ENCODE peak calls at places on chromosomes 13 and 19, in five cellular contexts. W is CD8-positive, alpha-beta memory T cell; Z is psoas muscle; P is mammary epithelial cell; N is GM23338. U is an unnamed sample.

GRCh38 chr19:1923319-1923718 is 17.7 kb upstream of the CSNK1G2 start:
- DNase-seq in P (no peak), Z (no peak), N (no peak), W (no peak), U (no peak)

GRCh38 chr13:32032780-32033179 is 1.2 kb downstream of the FRY start:
- DNase-seq in N (no peak), P (no peak), Z (no peak), W (no peak), U (no peak)

GRCh38 chr13:114044486-114044885 is 70.6 kb upstream of the C13orf46 start:
- DNase-seq in P (no peak), W (no peak), N (no peak), Z (no peak), U (no peak)

GRCh38 chr13:31201341-31202024 is 1.7 kb downstream of the B3GLCT start:
- DNase-seq in N (no peak), W (no peak), P (peak; percentile 44), Z (peak; percentile 33), U (no peak)

GRCh38 chr19:17061691-17062090 is 13.6 kb downstream of the HAUS8 start:
- DNase-seq in P (no peak), N (no peak), Z (no peak), W (no peak), U (no peak)

GRCh38 chr13:74305876-74306275 is 171.7 kb upstream of the KLF12 start:
- DNase-seq in P (peak; percentile 25), N (peak; percentile 71), W (no peak), Z (no peak), U (no peak)

GRCh38 chr13:113938716-113939115 is 35.2 kb downstream of the C13orf46 start:
- DNase-seq in W (no peak), N (no peak), P (no peak), Z (no peak), U (no peak)

GRCh38 chr19:31264379-31264778 is 84.9 kb downstream of the TSHZ3 start:
- DNase-seq in P (no peak), Z (no peak), W (no peak), N (peak; percentile 2), U (no peak)

GRCh38 chr13:34013061-34013460 is 195.1 kb downstream of the RFC3 start:
- DNase-seq in P (no peak), N (no peak), Z (no peak), W (no peak), U (no peak)

GRCh38 chr19:49128545-49129237 is 9.3 kb downstream of the PPFIA3 start:
- DNase-seq in W (no peak), Z (no peak), N (no peak), P (no peak), U (no peak)

GRCh38 chr13:29428310-29428991 is 167.0 kb downstream of the SLC7A1 start:
- DNase-seq in P (peak; percentile 58), Z (no peak), W (no peak), N (peak; percentile 87), U (no peak)

GRCh38 chr19:8456064-8456463 is 11.3 kb downstream of the HNRNPM start:
- DNase-seq in N (peak; percentile 64), Z (no peak), P (no peak), W (no peak), U (no peak)

GRCh38 chr13:42781362-42781761 is at the start of gene FAM216B:
- DNase-seq in Z (no peak), P (no peak), N (no peak), W (no peak), U (no peak)

GRCh38 chr13:97253581-97254293 is 31.6 kb downstream of the MBNL2 start:
- DNase-seq in P (no peak), W (no peak), N (no peak), Z (no peak), U (no peak)

GRCh38 chr13:85509512-85509911 is 289.7 kb downstream of the SLITRK6 start:
- DNase-seq in Z (no peak), N (no peak), W (no peak), P (peak; percentile 85), U (no peak)

GRCh38 chr13:25581351-25581750 is 209.6 kb downstream of the ATP8A2 start:
- DNase-seq in N (no peak), Z (no peak), P (no peak), W (no peak), U (no peak)

GRCh38 chr13:100634686-100635085 is 39.9 kb downstream of the TMTC4 start:
- DNase-seq in Z (no peak), W (no peak), N (no peak), P (no peak), U (no peak)

GRCh38 chr19:13839193-13839937 is 37.6 kb upstream of the NANOS3 start:
- DNase-seq in N (peak; percentile 78), W (peak; percentile 73), P (peak; percentile 83), Z (peak; percentile 93), U (peak; percentile 90)

GRCh38 chr19:18792661-18793060 is 1.6 kb upstream of the COMP start:
- DNase-seq in Z (no peak), P (no peak), N (no peak), W (no peak), U (no peak)

GRCh38 chr13:101523732-101524131 is 71.3 kb downstream of the ITGBL1 start:
- DNase-seq in Z (peak; percentile 28), P (peak; percentile 77), N (no peak), W (no peak), U (no peak)

GRCh38 chr19:30227071-30227621 is 145.0 kb upstream of the ZNF536 start:
- DNase-seq in Z (no peak), W (no peak), N (peak; percentile 63), P (no peak), U (no peak)

GRCh38 chr19:30224689-30225606 is 147.2 kb upstream of the ZNF536 start:
- DNase-seq in W (no peak), N (peak; percentile 44), P (no peak), Z (no peak), U (no peak)

GRCh38 chr19:30227661-30228112 is 144.5 kb upstream of the ZNF536 start:
- DNase-seq in P (peak; percentile 42), W (no peak), N (peak; percentile 85), Z (peak; percentile 56), U (peak; percentile 10)

GRCh38 chr19:30225615-30226463 is 146.3 kb upstream of the ZNF536 start:
- DNase-seq in W (no peak), P (no peak), N (peak; percentile 52), Z (no peak), U (no peak)

GRCh38 chr19:30226464-30227070 is 145.6 kb upstream of the ZNF536 start:
- DNase-seq in N (peak; percentile 32), W (no peak), Z (no peak), P (no peak), U (no peak)
- H3K27ac ChIP-seq in N (no peak overlapping the region), W (no peak overlapping the region), Z (no peak overlapping the region), P (no peak overlapping the region), U (no peak overlapping the region)

DNA sequence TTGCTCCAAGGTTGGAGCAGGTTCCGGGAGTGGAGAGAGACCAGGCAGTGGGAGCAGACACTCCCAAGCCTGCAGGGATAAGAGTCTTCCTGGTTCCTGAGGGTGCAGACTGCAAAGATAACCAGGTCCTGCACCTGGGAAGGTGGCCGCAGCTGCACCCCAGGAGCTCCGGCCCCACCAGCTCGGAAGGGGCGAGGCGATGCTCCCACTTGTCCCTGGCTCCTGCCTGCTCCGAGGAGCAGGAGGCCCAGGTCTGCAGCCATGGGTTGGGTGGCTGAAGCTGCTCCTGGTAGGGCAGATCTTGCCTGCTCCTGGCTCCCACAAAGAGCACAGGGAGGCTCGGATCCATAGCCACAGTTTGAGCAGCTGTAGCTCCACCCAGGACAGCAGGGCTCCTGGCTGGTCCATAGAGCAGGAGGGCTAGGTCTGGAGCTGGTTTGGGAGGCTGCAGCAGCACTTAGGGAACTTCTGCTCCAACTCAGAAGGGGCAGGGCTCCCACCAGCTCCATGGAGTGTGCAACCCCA is 251.6 kb upstream of the GPC6 start:
- DNase-seq in P (no peak), W (no peak), Z (no peak), N (no peak), U (no peak)
- H3K36me3 ChIP-seq in P (no peaks in the 10 kb centered on the region), W (no peaks in the 10 kb centered on the region), Z (no peaks in the 10 kb centered on the region), N (no peaks in the 10 kb centered on the region), U (no peaks in the 10 kb centered on the region)

GRCh38 chr19:38274734-38275133 is 10.4 kb downstream of the SPINT2 start:
- DNase-seq in W (no peak), Z (no peak), N (no peak), P (no peak), U (no peak)
- H3K4me1 ChIP-seq in W (no peaks in the 10 kb centered on the region), Z (no peaks in the 10 kb centered on the region), N (peaks cover 4% of the 10 kb centered on the region), P (peaks cover 46% of the 10 kb centered on the region), U (no peaks in the 10 kb centered on the region)

DNA sequence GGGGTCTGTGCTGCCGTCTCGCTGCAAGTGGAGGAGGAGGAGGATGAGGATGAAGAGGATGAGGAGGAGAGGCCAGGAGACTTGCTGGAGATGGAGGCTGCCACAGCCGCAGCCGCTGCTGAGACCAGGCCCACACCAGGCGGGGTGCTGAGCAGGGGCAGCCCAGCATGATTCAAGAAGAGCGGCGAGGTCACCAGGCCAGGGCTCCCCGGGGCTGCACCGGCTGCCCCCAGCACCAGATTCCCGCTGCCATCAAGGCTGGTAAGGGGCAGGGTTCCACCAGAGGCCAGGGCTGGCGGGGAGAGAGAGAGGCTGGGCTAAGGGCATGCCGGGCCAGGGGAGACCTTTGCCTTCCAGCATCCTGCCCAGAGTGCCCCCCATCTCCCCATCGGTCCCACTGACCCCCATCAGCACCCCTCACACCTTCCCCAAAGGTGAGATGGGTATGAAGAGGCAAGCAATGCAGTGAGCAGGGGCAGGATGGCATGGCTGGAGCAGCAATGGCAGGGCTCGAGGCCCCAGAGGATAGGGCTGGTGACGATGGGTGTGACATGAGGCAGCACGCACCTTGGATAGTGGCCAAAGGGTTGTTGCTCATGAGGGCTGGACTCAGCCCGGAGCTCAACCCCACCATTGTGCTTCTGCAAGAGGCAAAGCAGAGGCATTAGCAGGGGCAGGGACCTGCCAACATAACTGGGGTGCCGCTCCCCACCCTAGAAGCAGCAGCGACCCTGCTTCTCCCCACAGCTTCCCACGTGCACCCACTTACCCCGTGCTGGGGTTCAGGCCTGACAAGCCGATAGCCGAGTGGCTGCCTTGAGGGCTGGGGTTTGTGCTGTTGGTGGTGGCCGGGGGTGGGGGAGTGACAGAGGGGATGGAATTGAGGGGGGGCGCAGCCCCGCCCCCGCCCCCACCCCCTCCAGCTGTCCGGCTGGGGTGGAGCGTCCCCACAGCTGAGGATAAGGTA is 15.6 kb downstream of the ZNF574 start:
- DNase-seq in P (peak; percentile 63), W (no peak), Z (no peak), N (no peak), U (no peak)
- H3K27ac ChIP-seq in P (no peak overlapping the region), W (no peak overlapping the region), Z (no peak overlapping the region), N (no peak overlapping the region), U (no peak overlapping the region)

GRCh38 chr19:32354345-32354744 is 8.9 kb downstream of the ZNF507 start:
- DNase-seq in W (no peak), N (no peak), Z (no peak), P (no peak), U (no peak)
- H3K36me3 ChIP-seq in W (peaks cover 56% of the 10 kb centered on the region), N (peaks cover 56% of the 10 kb centered on the region), Z (peaks cover 81% of the 10 kb centered on the region), P (peaks cover 35% of the 10 kb centered on the region), U (peaks cover 25% of the 10 kb centered on the region)

GRCh38 chr13:24033527-24034302 is 126.8 kb upstream of the SPATA13 start:
- DNase-seq in P (no peak), N (no peak), Z (no peak), W (no peak), U (no peak)

GRCh38 chr13:24038405-24038804 is 122.1 kb upstream of the SPATA13 start:
- DNase-seq in N (no peak), Z (no peak), P (peak; percentile 26), W (no peak), U (no peak)

GRCh38 chr13:24036115-24036514 is 124.4 kb upstream of the SPATA13 start:
- DNase-seq in Z (no peak), P (no peak), W (no peak), N (no peak), U (no peak)

GRCh38 chr13:24032674-24033073 is 127.8 kb upstream of the SPATA13 start:
- DNase-seq in W (no peak), Z (no peak), N (no peak), P (no peak), U (no peak)

GRCh38 chr13:24035411-24035810 is 125.1 kb upstream of the SPATA13 start:
- DNase-seq in N (no peak), W (no peak), P (no peak), Z (no peak), U (no peak)
- H3K4me1 ChIP-seq in N (no peaks in the 10 kb centered on the region), W (no peaks in the 10 kb centered on the region), P (no peaks in the 10 kb centered on the region), Z (no peaks in the 10 kb centered on the region), U (no peaks in the 10 kb centered on the region)